ENCODE peak calls at places on chromosomes 16 and 17, in eight cellular contexts. D is tibial artery; U is C1 segment of cervical spinal cord; S is CD8-positive, alpha-beta T cell; N is NCI-H2227 treated with DMSO at 0.1 percent for 48 hours; J is activated CD4-positive, alpha-beta T cell treated with anti-CD3 and anti-CD28 coated beads for 1 hour; O is NCI-H748 treated with DMSO at 0.1 percent for 48 hours; X is NCI-H1048. Y is an unnamed sample.

GRCh38 chr17:7048968-7049367 is 5.1 kb upstream of the SLC16A11 start:
- DNase-seq in D (no peak), X (no peak), U (no peak), S (no peak), O (no peak), J (no peak), N (no peak), Y (no peak)

GRCh38 chr16:55370762-55371482 is 46.9 kb downstream of the IRX6 start:
- DNase-seq in S (no peak), U (peak), N (peak), J (no peak), O (peak), X (no peak), D (peak), Y (no peak)

GRCh38 chr16:80277182-80277581 is 263.6 kb upstream of the DYNLRB2 start:
- DNase-seq in O (no peak), D (no peak), N (no peak), X (no peak), U (no peak), J (no peak), S (no peak), Y (no peak)

GRCh38 chr17:63082273-63082861 is 116.3 kb downstream of the TANC2 start:
- DNase-seq in O (no peak), N (no peak), J (no peak), S (no peak), D (no peak), U (no peak), X (no peak), Y (peak)

GRCh38 chr16:2233046-2233775 is 3.0 kb upstream of the DNASE1L2 start:
- DNase-seq in U (no peak), X (no peak), O (no peak), D (no peak), S (no peak), J (no peak), N (no peak), Y (no peak)

GRCh38 chr17:66717680-66718079 is 117.2 kb upstream of the CACNG5 start:
- DNase-seq in O (no peak), D (no peak), X (no peak), N (peak), U (no peak), J (no peak), S (no peak), Y (peak)

GRCh38 chr17:71527311-71527710 is 593.5 kb upstream of the SOX9 start:
- DNase-seq in O (no peak), X (no peak), S (no peak), U (no peak), D (no peak), N (no peak), J (no peak), Y (no peak)

GRCh38 chr17:30378191-30378796 is 433 bp upstream of the CPD start:
- DNase-seq in J (peak), N (no peak), U (peak), X (no peak), O (no peak), D (no peak), S (peak), Y (no peak)

GRCh38 chr17:61072648-61073047 is 327.0 kb upstream of the TBX2 start:
- DNase-seq in J (no peak), S (no peak), N (no peak), O (no peak), D (no peak), X (no peak), U (no peak), Y (no peak)

GRCh38 chr17:21376835-21377690 is 906 bp downstream of the KCNJ12 start:
- DNase-seq in O (peak), X (no peak), S (no peak), U (no peak), J (no peak), D (no peak), N (no peak), Y (no peak)

GRCh38 chr16:86994215-86994614 is 323.0 kb downstream of the C16orf95 start:
- DNase-seq in O (no peak), D (no peak), X (no peak), U (no peak), S (no peak), N (no peak), J (no peak), Y (no peak)

GRCh38 chr17:42414782-42415409 is 8.2 kb downstream of the CAVIN1 start:
- DNase-seq in S (no peak), N (no peak), O (no peak), U (no peak), D (no peak), X (no peak), J (peak), Y (no peak)

GRCh38 chr16:80051040-80051439 is 450.5 kb upstream of the MAF start:
- DNase-seq in D (no peak), J (no peak), S (no peak), N (no peak), X (no peak), U (no peak), O (no peak), Y (no peak)

GRCh38 chr16:58026139-58026704 is 668 bp downstream of the MMP15 start:
- DNase-seq in D (no peak), N (no peak), X (no peak), S (no peak), O (no peak), U (peak), J (no peak), Y (peak)

GRCh38 chr17:74833501-74834361 is 26.0 kb downstream of the GRIN2C start:
- DNase-seq in J (no peak), X (no peak), O (no peak), U (peak), S (no peak), N (peak), D (peak), Y (no peak)

GRCh38 chr17:64048805-64049204 is 28.4 kb upstream of the ICAM2 start:
- DNase-seq in N (no peak), U (no peak), J (no peak), D (no peak), S (no peak), O (no peak), X (no peak), Y (no peak)

GRCh38 chr16:3401719-3402397 is 843 bp downstream of the ZNF174 start:
- DNase-seq in N (peak), X (no peak), J (no peak), S (no peak), O (no peak), U (no peak), D (no peak), Y (peak)

GRCh38 chr17:58960068-58960467 is 146.6 kb downstream of the TRIM37 start:
- DNase-seq in O (peak), J (no peak), D (no peak), N (no peak), S (no peak), X (peak), U (no peak), Y (peak)

GRCh38 chr17:37388266-37388665 is 12.5 kb downstream of the C17orf78 start:
- DNase-seq in D (no peak), N (no peak), S (no peak), O (no peak), J (no peak), X (no peak), U (no peak), Y (no peak)

GRCh38 chr17:72387487-72387886 is 266.7 kb downstream of the SOX9 start:
- DNase-seq in S (no peak), O (no peak), J (no peak), U (no peak), N (no peak), X (no peak), D (no peak), Y (peak)

GRCh38 chr17:82031885-82032627 is 578 bp downstream of the RAC3 start:
- DNase-seq in O (peak), S (no peak), D (no peak), N (no peak), U (no peak), X (peak), J (no peak), Y (peak)

GRCh38 chr17:32275060-32276042 is 9.7 kb downstream of the RHBDL3 start:
- DNase-seq in N (no peak), U (no peak), O (no peak), X (no peak), J (no peak), S (no peak), D (no peak), Y (no peak)

GRCh38 chr17:55527520-55528118 is 16.4 kb upstream of the SMIM36 start:
- DNase-seq in S (no peak), U (peak), X (no peak), N (peak), J (no peak), D (peak), O (no peak), Y (peak)

GRCh38 chr16:29943846-29944669 is 17.8 kb upstream of the TMEM219 start:
- DNase-seq in U (no peak), S (no peak), D (peak), X (no peak), J (no peak), N (peak), O (peak), Y (peak)

GRCh38 chr16:4910828-4911227 is 26.1 kb downstream of the PPL start:
- DNase-seq in X (no peak), D (no peak), O (no peak), U (no peak), J (no peak), S (no peak), N (no peak), Y (no peak)

GRCh38 chr17:33990943-33991706 is 264.0 kb upstream of the CCL2 start:
- DNase-seq in J (no peak), O (no peak), N (no peak), D (no peak), S (no peak), X (no peak), U (no peak), Y (no peak)

GRCh38 chr16:55914383-55914782 is 39.2 kb upstream of the CES5A start:
- DNase-seq in U (no peak), J (no peak), D (no peak), X (no peak), N (no peak), O (no peak), S (no peak), Y (no peak)

GRCh38 chr17:45666046-45666600 is 118.0 kb upstream of the CRHR1 start:
- DNase-seq in D (no peak), J (no peak), S (no peak), O (no peak), U (no peak), X (no peak), N (no peak), Y (no peak)

GRCh38 chr16:86517033-86517432 is 6.7 kb downstream of the FOXF1 start:
- DNase-seq in X (no peak), D (no peak), O (no peak), S (no peak), U (no peak), J (no peak), N (no peak), Y (no peak)

GRCh38 chr16:88907768-88908167 is 41.3 kb upstream of the PABPN1L start:
- DNase-seq in S (no peak), D (no peak), J (no peak), O (no peak), X (no peak), U (no peak), N (no peak), Y (no peak)

GRCh38 chr16:72029567-72030271 is 21.2 kb downstream of the DHODH start:
- DNase-seq in O (no peak), S (no peak), U (no peak), X (no peak), N (no peak), D (no peak), J (no peak), Y (no peak)

GRCh38 chr16:46715769-46716305 is 26.4 kb downstream of the ORC6 start:
- DNase-seq in D (no peak), O (no peak), S (no peak), J (no peak), X (no peak), N (no peak), U (no peak), Y (no peak)

GRCh38 chr17:74971069-74971841 is 1.3 kb downstream of the HID1 start:
- DNase-seq in X (no peak), S (no peak), J (no peak), D (no peak), U (no peak), O (no peak), N (no peak), Y (no peak)

GRCh38 chr16:9300252-9300651 is 208.8 kb downstream of the HAPSTR1 start:
- DNase-seq in N (no peak), D (no peak), U (no peak), S (no peak), J (no peak), O (no peak), X (no peak), Y (no peak)

Y was measured in HT-29.